ENCODE peak calls at places on chromosome 13, in four cellular contexts. One of them, this sample, is unnamed.

GRCh38 chr13:94987081-94987480 is 274.7 kb upstream of the SOX21 start:
- DNase-seq in A549: no peak
- DNase-seq in GM12878: no peak
- DNase-seq in SK-N-SH: no peak
- DNase-seq in this sample: no peak

GRCh38 chr13:77509221-77509620 is 26.3 kb upstream of the SCEL start:
- DNase-seq in A549: no peak
- DNase-seq in GM12878: no peak
- DNase-seq in SK-N-SH: no peak
- DNase-seq in this sample: no peak

GRCh38 chr13:41577437-41577836 is 120.1 kb downstream of the RGCC start:
- DNase-seq in A549: no peak
- DNase-seq in GM12878: no peak
- DNase-seq in SK-N-SH: no peak
- DNase-seq in this sample: no peak

GRCh38 chr13:26442541-26442940 is 114.9 kb upstream of the WASF3 start:
- DNase-seq in A549: no peak
- DNase-seq in GM12878: no peak
- DNase-seq in SK-N-SH: no peak
- DNase-seq in this sample: no peak

GRCh38 chr13:109209526-109209925 is 576.9 kb downstream of the IRS2 start:
- DNase-seq in A549: no peak
- DNase-seq in GM12878: no peak
- DNase-seq in SK-N-SH: no peak
- DNase-seq in this sample: no peak

GRCh38 chr13:33550885-33551284 is 265.3 kb upstream of the STARD13 start:
- DNase-seq in A549: no peak
- DNase-seq in GM12878: no peak
- DNase-seq in SK-N-SH: no peak
- DNase-seq in this sample: no peak

GRCh38 chr13:38537026-38537425 is 149.9 kb upstream of the FREM2 start:
- DNase-seq in A549: no peak
- DNase-seq in GM12878: no peak
- DNase-seq in SK-N-SH: no peak
- DNase-seq in this sample: no peak

GRCh38 chr13:101700598-101700997 is 248.1 kb downstream of the ITGBL1 start:
- DNase-seq in A549: no peak
- DNase-seq in GM12878: no peak
- DNase-seq in SK-N-SH: no peak
- DNase-seq in this sample: no peak

GRCh38 chr13:44293908-44294735 is 79.5 kb upstream of the SERP2 start:
- DNase-seq in A549: no peak
- DNase-seq in GM12878: no peak
- DNase-seq in SK-N-SH: no peak
- DNase-seq in this sample: no peak

GRCh38 chr13:48661112-48661511 is 7.4 kb downstream of the CYSLTR2 start:
- DNase-seq in A549: no peak
- DNase-seq in GM12878: no peak
- DNase-seq in SK-N-SH: no peak
- DNase-seq in this sample: no peak

GRCh38 chr13:27375686-27376326 is 48.6 kb upstream of the GTF3A start:
- DNase-seq in A549: peak
- DNase-seq in GM12878: no peak
- DNase-seq in SK-N-SH: peak
- DNase-seq in this sample: peak

GRCh38 chr13:47945738-47946137 is 55.3 kb downstream of the SUCLA2 start:
- DNase-seq in A549: peak
- DNase-seq in GM12878: no peak
- DNase-seq in SK-N-SH: no peak
- DNase-seq in this sample: no peak

GRCh38 chr13:23670793-23671192 is 100.6 kb downstream of the TNFRSF19 start:
- DNase-seq in A549: no peak
- DNase-seq in GM12878: no peak
- DNase-seq in SK-N-SH: no peak
- DNase-seq in this sample: no peak

GRCh38 chr13:91722267-91722884 is 324.0 kb downstream of the GPC5 start:
- DNase-seq in A549: peak
- DNase-seq in GM12878: no peak
- DNase-seq in SK-N-SH: peak
- DNase-seq in this sample: peak

GRCh38 chr13:26025196-26025595 is 26.6 kb downstream of the SHISA2 start:
- DNase-seq in A549: no peak
- DNase-seq in GM12878: no peak
- DNase-seq in SK-N-SH: no peak
- DNase-seq in this sample: no peak

GRCh38 chr13:39297664-39298171 is 259.5 kb downstream of the NHLRC3 start:
- DNase-seq in A549: no peak
- DNase-seq in GM12878: no peak
- DNase-seq in SK-N-SH: no peak
- DNase-seq in this sample: no peak

GRCh38 chr13:48492123-48493075 is 40.5 kb downstream of the RCBTB2 start:
- DNase-seq in A549: no peak
- DNase-seq in GM12878: peak
- DNase-seq in SK-N-SH: no peak
- DNase-seq in this sample: no peak

GRCh38 chr13:74850893-74851292 is 631.1 kb downstream of the TBC1D4 start:
- DNase-seq in A549: no peak
- DNase-seq in GM12878: no peak
- DNase-seq in SK-N-SH: no peak
- DNase-seq in this sample: no peak

GRCh38 chr13:34401741-34402140 is 540.3 kb upstream of the NBEA start:
- DNase-seq in A549: no peak
- DNase-seq in GM12878: no peak
- DNase-seq in SK-N-SH: no peak
- DNase-seq in this sample: no peak

GRCh38 chr13:109496216-109496615 is 290.2 kb downstream of the IRS2 start:
- DNase-seq in A549: no peak
- DNase-seq in GM12878: no peak
- DNase-seq in SK-N-SH: no peak
- DNase-seq in this sample: no peak

GRCh38 chr13:70249332-70250064 is 141.2 kb upstream of the KLHL1 start:
- DNase-seq in A549: peak
- DNase-seq in GM12878: no peak
- DNase-seq in SK-N-SH: no peak
- DNase-seq in this sample: no peak

GRCh38 chr13:108779308-108779707 is 149.9 kb downstream of the MYO16 start:
- DNase-seq in A549: no peak
- DNase-seq in GM12878: no peak
- DNase-seq in SK-N-SH: no peak
- DNase-seq in this sample: peak

GRCh38 chr13:39942901-39943273 is 287.4 kb downstream of the COG6 start:
- DNase-seq in A549: peak
- DNase-seq in GM12878: peak
- DNase-seq in SK-N-SH: peak
- DNase-seq in this sample: peak

GRCh38 chr13:26910754-26911465 is 150.3 kb upstream of the GPR12 start:
- DNase-seq in A549: no peak
- DNase-seq in GM12878: no peak
- DNase-seq in SK-N-SH: no peak
- DNase-seq in this sample: no peak

GRCh38 chr13:44068737-44069136 is 189.0 kb downstream of the LACC1 start:
- DNase-seq in A549: peak
- DNase-seq in GM12878: no peak
- DNase-seq in SK-N-SH: no peak
- DNase-seq in this sample: no peak

GRCh38 chr13:19967619-19968018 is 9.1 kb downstream of the ZMYM2 start:
- DNase-seq in A549: no peak
- DNase-seq in GM12878: no peak
- DNase-seq in SK-N-SH: no peak
- DNase-seq in this sample: no peak

GRCh38 chr13:57424379-57424778 is 207.2 kb upstream of the PCDH17 start:
- DNase-seq in A549: no peak
- DNase-seq in GM12878: no peak
- DNase-seq in SK-N-SH: no peak
- DNase-seq in this sample: no peak

GRCh38 chr13:27489456-27489855 is 39.1 kb upstream of the MTIF3 start:
- DNase-seq in A549: no peak
- DNase-seq in GM12878: no peak
- DNase-seq in SK-N-SH: no peak
- DNase-seq in this sample: no peak

GRCh38 chr13:112244495-112245177 is 131.5 kb upstream of the SPACA7 start:
- DNase-seq in A549: no peak
- DNase-seq in GM12878: no peak
- DNase-seq in SK-N-SH: no peak
- DNase-seq in this sample: no peak

GRCh38 chr13:113882266-113882627 is 18.4 kb upstream of the GAS6 start:
- DNase-seq in A549: no peak
- DNase-seq in GM12878: no peak
- DNase-seq in SK-N-SH: no peak
- DNase-seq in this sample: no peak

GRCh38 chr13:108326318-108326717 is 56.8 kb downstream of the TNFSF13B start:
- DNase-seq in A549: no peak
- DNase-seq in GM12878: peak
- DNase-seq in SK-N-SH: no peak
- DNase-seq in this sample: no peak

GRCh38 chr13:106284358-106284757 is 251.1 kb downstream of the EFNB2 start:
- DNase-seq in A549: no peak
- DNase-seq in GM12878: no peak
- DNase-seq in SK-N-SH: no peak
- DNase-seq in this sample: no peak

GRCh38 chr13:49395416-49396277 is 48.2 kb downstream of the CAB39L start:
- DNase-seq in A549: no peak
- DNase-seq in GM12878: no peak
- DNase-seq in SK-N-SH: no peak
- DNase-seq in this sample: no peak

GRCh38 chr13:105272660-105273631 is 1262.5 kb downstream of the EFNB2 start:
- DNase-seq in A549: no peak
- DNase-seq in GM12878: no peak
- DNase-seq in SK-N-SH: no peak
- DNase-seq in this sample: no peak
- H3K4me2 ChIP-seq in A549: no peak
- H3K4me2 ChIP-seq in GM12878: no peak
- H3K4me2 ChIP-seq in SK-N-SH: no peak
- H3K4me2 ChIP-seq in this sample: no peak

DNA sequence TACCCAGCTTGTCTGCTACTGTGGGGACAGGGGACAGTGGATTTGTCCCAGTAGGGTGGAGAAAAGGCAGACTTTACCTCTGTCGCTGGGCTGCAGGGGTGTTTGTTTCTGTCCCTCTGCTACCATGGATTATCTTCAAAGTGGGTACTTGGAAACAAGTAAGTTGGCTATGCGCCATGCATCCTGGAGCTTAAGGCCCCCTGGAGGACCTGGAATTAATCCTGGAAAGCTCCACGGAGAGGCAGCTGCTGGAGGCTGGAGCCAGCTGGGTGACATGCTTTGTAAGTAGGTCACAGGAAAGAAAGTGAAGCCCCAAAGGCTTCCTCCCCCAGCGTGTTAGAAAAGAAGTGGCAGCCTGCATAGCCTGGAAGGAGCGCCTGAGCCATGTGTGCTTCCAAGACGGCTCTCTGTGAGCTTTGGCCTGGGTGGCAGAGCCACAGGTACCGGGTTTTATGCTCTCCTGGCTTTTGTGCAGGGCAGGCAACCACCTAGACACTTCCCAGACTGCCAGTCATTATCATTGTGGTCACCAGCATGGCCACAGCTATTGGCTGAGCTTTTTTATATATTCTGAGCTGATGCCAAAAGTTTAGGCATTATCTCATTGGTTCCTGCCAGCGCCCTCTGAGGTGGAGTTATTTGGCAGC is 9.5 kb downstream of the B3GLCT start:
- DNase-seq in A549: no peak
- DNase-seq in GM12878: no peak
- DNase-seq in SK-N-SH: peak
- DNase-seq in this sample: no peak
- TF ChIP-seq USF2 in A549: no peak
- TF ChIP-seq USF2 in GM12878: no peak
- TF ChIP-seq USF2 in SK-N-SH: no peak
- TF ChIP-seq USF2 in this sample: no peak

GRCh38 chr13:37175996-37176395 is 70.5 kb upstream of the CSNK1A1L start:
- DNase-seq in A549: no peak
- DNase-seq in GM12878: no peak
- DNase-seq in SK-N-SH: no peak
- DNase-seq in this sample: no peak

GRCh38 chr13:37179646-37180045 is 74.2 kb upstream of the CSNK1A1L start:
- DNase-seq in A549: no peak
- DNase-seq in GM12878: no peak
- DNase-seq in SK-N-SH: no peak
- DNase-seq in this sample: no peak
- H3K4me2 ChIP-seq in A549: no peak
- H3K4me2 ChIP-seq in GM12878: no peak
- H3K4me2 ChIP-seq in SK-N-SH: no peak
- H3K4me2 ChIP-seq in this sample: no peak

DNA sequence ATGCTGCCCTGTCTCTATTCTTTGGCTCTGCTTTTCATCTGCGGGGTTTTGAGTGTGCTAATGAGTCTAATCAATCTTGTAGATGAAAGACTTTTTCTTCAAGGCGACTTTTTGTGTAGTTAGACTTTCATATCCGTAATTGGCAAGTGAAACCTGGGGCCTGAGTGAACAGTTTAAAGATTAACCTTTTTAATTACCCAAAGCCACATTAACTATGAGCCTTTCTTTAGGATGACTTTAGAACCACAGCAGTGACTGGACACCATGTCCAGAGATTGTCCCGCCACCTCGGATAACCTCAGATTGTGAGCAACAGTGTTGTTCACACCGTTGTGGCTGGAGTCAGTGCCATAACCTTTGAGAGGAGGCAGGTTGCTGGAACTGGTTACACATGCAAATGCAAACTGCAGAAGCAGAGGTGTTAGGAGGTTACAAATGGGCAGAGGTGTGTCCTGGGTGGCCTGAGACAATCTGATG is 58.7 kb downstream of the SIAH3 start:
- DNase-seq in A549: no peak
- DNase-seq in GM12878: peak
- DNase-seq in SK-N-SH: no peak
- DNase-seq in this sample: no peak
- TF ChIP-seq USF2 in A549: no peak
- TF ChIP-seq USF2 in GM12878: no peak
- TF ChIP-seq USF2 in SK-N-SH: no peak
- TF ChIP-seq USF2 in this sample: no peak

DNA sequence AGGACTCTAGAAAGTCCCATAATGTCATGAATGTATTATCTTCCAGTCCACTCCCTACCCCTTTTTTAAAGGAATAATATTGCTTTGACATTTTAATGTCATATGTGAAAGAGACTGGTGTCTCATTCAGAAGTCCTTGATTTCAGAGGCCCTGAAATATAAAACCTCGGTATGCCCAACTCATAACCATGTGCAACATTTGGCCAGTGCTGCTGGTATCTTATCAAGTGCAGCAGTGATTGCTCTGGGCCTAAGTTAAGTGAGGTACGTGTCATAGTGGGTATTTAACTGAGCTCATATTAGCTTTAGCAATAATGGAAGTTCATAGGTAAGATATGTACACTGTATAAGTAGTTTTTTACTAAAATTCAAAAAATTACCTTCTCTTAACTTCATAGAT is 14.7 kb downstream of the TEX30 start:
- DNase-seq in A549: no peak
- DNase-seq in GM12878: no peak
- DNase-seq in SK-N-SH: no peak
- DNase-seq in this sample: no peak
- H3K4me2 ChIP-seq in A549: no peak
- H3K4me2 ChIP-seq in GM12878: no peak
- H3K4me2 ChIP-seq in SK-N-SH: no peak
- H3K4me2 ChIP-seq in this sample: no peak